ENCODE peak calls at places on chromosome 3, in eight cellular contexts. One of them, this sample, is unnamed.

GRCh38 chr3:12138044-12138443 is 20.7 kb downstream of the TIMP4 start:
- DNase-seq in heart left ventricle: no peak
- DNase-seq in left ventricle myocardium inferior: no peak
- DNase-seq in GM10248: peak
- DNase-seq in stimulated activated CD8-positive, alpha-beta memory T cell treated with anti-CD3 and anti-CD28 coated beads, Interleukin-2, amount 100 ng/mL, for 48 hours: no peak
- DNase-seq in NCI-H1105 treated with DMSO at 0.1 percent for 48 hours: no peak
- DNase-seq in GM18507: peak
- DNase-seq in psoas muscle: no peak
- DNase-seq in this sample: no peak

GRCh38 chr3:68941055-68941454 is 8.7 kb upstream of the TAFA4 start:
- DNase-seq in heart left ventricle: no peak
- DNase-seq in left ventricle myocardium inferior: no peak
- DNase-seq in GM10248: no peak
- DNase-seq in stimulated activated CD8-positive, alpha-beta memory T cell treated with anti-CD3 and anti-CD28 coated beads, Interleukin-2, amount 100 ng/mL, for 48 hours: no peak
- DNase-seq in NCI-H1105 treated with DMSO at 0.1 percent for 48 hours: no peak
- DNase-seq in GM18507: no peak
- DNase-seq in psoas muscle: no peak
- DNase-seq in this sample: no peak

GRCh38 chr3:144774897-144775296 is 803.3 kb downstream of the DIPK2A start:
- DNase-seq in heart left ventricle: no peak
- DNase-seq in left ventricle myocardium inferior: no peak
- DNase-seq in GM10248: no peak
- DNase-seq in stimulated activated CD8-positive, alpha-beta memory T cell treated with anti-CD3 and anti-CD28 coated beads, Interleukin-2, amount 100 ng/mL, for 48 hours: no peak
- DNase-seq in NCI-H1105 treated with DMSO at 0.1 percent for 48 hours: no peak
- DNase-seq in GM18507: no peak
- DNase-seq in psoas muscle: no peak
- DNase-seq in this sample: no peak

GRCh38 chr3:171614318-171614967 is 154.2 kb upstream of the TNIK start:
- DNase-seq in heart left ventricle: peak
- DNase-seq in left ventricle myocardium inferior: no peak
- DNase-seq in GM10248: peak
- DNase-seq in stimulated activated CD8-positive, alpha-beta memory T cell treated with anti-CD3 and anti-CD28 coated beads, Interleukin-2, amount 100 ng/mL, for 48 hours: no peak
- DNase-seq in NCI-H1105 treated with DMSO at 0.1 percent for 48 hours: no peak
- DNase-seq in GM18507: no peak
- DNase-seq in psoas muscle: peak
- DNase-seq in this sample: no peak

GRCh38 chr3:151015762-151016161 is 43.2 kb upstream of the CLRN1 start:
- DNase-seq in heart left ventricle: no peak
- DNase-seq in left ventricle myocardium inferior: no peak
- DNase-seq in GM10248: no peak
- DNase-seq in stimulated activated CD8-positive, alpha-beta memory T cell treated with anti-CD3 and anti-CD28 coated beads, Interleukin-2, amount 100 ng/mL, for 48 hours: no peak
- DNase-seq in NCI-H1105 treated with DMSO at 0.1 percent for 48 hours: no peak
- DNase-seq in GM18507: no peak
- DNase-seq in psoas muscle: no peak
- DNase-seq in this sample: no peak

GRCh38 chr3:13325892-13326443 is 94.2 kb downstream of the NUP210 start:
- DNase-seq in heart left ventricle: no peak
- DNase-seq in left ventricle myocardium inferior: no peak
- DNase-seq in GM10248: no peak
- DNase-seq in stimulated activated CD8-positive, alpha-beta memory T cell treated with anti-CD3 and anti-CD28 coated beads, Interleukin-2, amount 100 ng/mL, for 48 hours: no peak
- DNase-seq in NCI-H1105 treated with DMSO at 0.1 percent for 48 hours: no peak
- DNase-seq in GM18507: no peak
- DNase-seq in psoas muscle: no peak
- DNase-seq in this sample: no peak

GRCh38 chr3:15983232-15983631 is 185.5 kb upstream of the ANKRD28 start:
- DNase-seq in heart left ventricle: no peak
- DNase-seq in left ventricle myocardium inferior: no peak
- DNase-seq in GM10248: no peak
- DNase-seq in stimulated activated CD8-positive, alpha-beta memory T cell treated with anti-CD3 and anti-CD28 coated beads, Interleukin-2, amount 100 ng/mL, for 48 hours: no peak
- DNase-seq in NCI-H1105 treated with DMSO at 0.1 percent for 48 hours: peak
- DNase-seq in GM18507: no peak
- DNase-seq in psoas muscle: no peak
- DNase-seq in this sample: no peak

GRCh38 chr3:56361731-56362130 is 106.5 kb downstream of the ERC2 start:
- DNase-seq in heart left ventricle: no peak
- DNase-seq in left ventricle myocardium inferior: no peak
- DNase-seq in GM10248: no peak
- DNase-seq in stimulated activated CD8-positive, alpha-beta memory T cell treated with anti-CD3 and anti-CD28 coated beads, Interleukin-2, amount 100 ng/mL, for 48 hours: no peak
- DNase-seq in NCI-H1105 treated with DMSO at 0.1 percent for 48 hours: no peak
- DNase-seq in GM18507: no peak
- DNase-seq in psoas muscle: no peak
- DNase-seq in this sample: peak

GRCh38 chr3:149828390-149828789 is 15.4 kb downstream of the RNF13 start:
- DNase-seq in heart left ventricle: no peak
- DNase-seq in left ventricle myocardium inferior: no peak
- DNase-seq in GM10248: no peak
- DNase-seq in stimulated activated CD8-positive, alpha-beta memory T cell treated with anti-CD3 and anti-CD28 coated beads, Interleukin-2, amount 100 ng/mL, for 48 hours: no peak
- DNase-seq in NCI-H1105 treated with DMSO at 0.1 percent for 48 hours: no peak
- DNase-seq in GM18507: no peak
- DNase-seq in psoas muscle: no peak
- DNase-seq in this sample: no peak

GRCh38 chr3:50120364-50121095 is 31.8 kb downstream of the RBM5 start:
- DNase-seq in heart left ventricle: no peak
- DNase-seq in left ventricle myocardium inferior: no peak
- DNase-seq in GM10248: peak
- DNase-seq in stimulated activated CD8-positive, alpha-beta memory T cell treated with anti-CD3 and anti-CD28 coated beads, Interleukin-2, amount 100 ng/mL, for 48 hours: no peak
- DNase-seq in NCI-H1105 treated with DMSO at 0.1 percent for 48 hours: no peak
- DNase-seq in GM18507: no peak
- DNase-seq in psoas muscle: no peak
- DNase-seq in this sample: no peak

GRCh38 chr3:99532246-99532645 is 106.1 kb upstream of the COL8A1 start:
- DNase-seq in heart left ventricle: peak
- DNase-seq in left ventricle myocardium inferior: no peak
- DNase-seq in GM10248: peak
- DNase-seq in stimulated activated CD8-positive, alpha-beta memory T cell treated with anti-CD3 and anti-CD28 coated beads, Interleukin-2, amount 100 ng/mL, for 48 hours: no peak
- DNase-seq in NCI-H1105 treated with DMSO at 0.1 percent for 48 hours: peak
- DNase-seq in GM18507: peak
- DNase-seq in psoas muscle: no peak
- DNase-seq in this sample: no peak

GRCh38 chr3:171242170-171242569 is 215.7 kb upstream of the SLC2A2 start:
- DNase-seq in heart left ventricle: no peak
- DNase-seq in left ventricle myocardium inferior: no peak
- DNase-seq in GM10248: no peak
- DNase-seq in stimulated activated CD8-positive, alpha-beta memory T cell treated with anti-CD3 and anti-CD28 coated beads, Interleukin-2, amount 100 ng/mL, for 48 hours: no peak
- DNase-seq in NCI-H1105 treated with DMSO at 0.1 percent for 48 hours: no peak
- DNase-seq in GM18507: no peak
- DNase-seq in psoas muscle: no peak
- DNase-seq in this sample: no peak

GRCh38 chr3:194042947-194043346 is 93.0 kb upstream of the HES1 start:
- DNase-seq in heart left ventricle: no peak
- DNase-seq in left ventricle myocardium inferior: no peak
- DNase-seq in GM10248: no peak
- DNase-seq in stimulated activated CD8-positive, alpha-beta memory T cell treated with anti-CD3 and anti-CD28 coated beads, Interleukin-2, amount 100 ng/mL, for 48 hours: no peak
- DNase-seq in NCI-H1105 treated with DMSO at 0.1 percent for 48 hours: no peak
- DNase-seq in GM18507: no peak
- DNase-seq in psoas muscle: no peak
- DNase-seq in this sample: no peak

GRCh38 chr3:38758557-38758956 is 57.5 kb downstream of the SCN10A start:
- DNase-seq in heart left ventricle: no peak
- DNase-seq in left ventricle myocardium inferior: no peak
- DNase-seq in GM10248: no peak
- DNase-seq in stimulated activated CD8-positive, alpha-beta memory T cell treated with anti-CD3 and anti-CD28 coated beads, Interleukin-2, amount 100 ng/mL, for 48 hours: no peak
- DNase-seq in NCI-H1105 treated with DMSO at 0.1 percent for 48 hours: no peak
- DNase-seq in GM18507: no peak
- DNase-seq in psoas muscle: no peak
- DNase-seq in this sample: no peak

GRCh38 chr3:58607816-58608215 is 30.6 kb upstream of the FAM107A start:
- DNase-seq in heart left ventricle: no peak
- DNase-seq in left ventricle myocardium inferior: no peak
- DNase-seq in GM10248: no peak
- DNase-seq in stimulated activated CD8-positive, alpha-beta memory T cell treated with anti-CD3 and anti-CD28 coated beads, Interleukin-2, amount 100 ng/mL, for 48 hours: no peak
- DNase-seq in NCI-H1105 treated with DMSO at 0.1 percent for 48 hours: no peak
- DNase-seq in GM18507: no peak
- DNase-seq in psoas muscle: no peak
- DNase-seq in this sample: no peak

GRCh38 chr3:38601971-38602550 is 47.4 kb downstream of the SCN5A start:
- DNase-seq in heart left ventricle: no peak
- DNase-seq in left ventricle myocardium inferior: no peak
- DNase-seq in GM10248: no peak
- DNase-seq in stimulated activated CD8-positive, alpha-beta memory T cell treated with anti-CD3 and anti-CD28 coated beads, Interleukin-2, amount 100 ng/mL, for 48 hours: no peak
- DNase-seq in NCI-H1105 treated with DMSO at 0.1 percent for 48 hours: no peak
- DNase-seq in GM18507: no peak
- DNase-seq in psoas muscle: peak
- DNase-seq in this sample: no peak

This sample was measured in DMS153.